ENCODE peak calls at places on chromosomes 2 and 18, in four cellular contexts. K, E, A and W are unnamed samples.

GRCh38 chr2:178674122-178674521 is 133.1 kb downstream of the TTN start:
- DNase-seq in A (no peak), K (no peak), E (no peak), W (no peak)

GRCh38 chr2:170711774-170712652 is 3.1 kb upstream of the SP5 start:
- DNase-seq in E (no peak), K (peak; percentile 67), A (no peak), W (no peak)

GRCh38 chr2:238841542-238842181 is 6.2 kb upstream of the TWIST2 start:
- DNase-seq in A (no peak), K (no peak), E (no peak), W (peak; percentile 32)

GRCh38 chr18:52950153-52950552 is 610.2 kb downstream of the DCC start:
- DNase-seq in E (no peak), A (no peak), K (no peak), W (peak; percentile 1)

GRCh38 chr2:148848146-148848545 is 26.9 kb upstream of the KIF5C start:
- DNase-seq in K (no peak), E (no peak), A (no peak), W (no peak)

GRCh38 chr18:76452357-76452756 is 42.7 kb downstream of the ZNF516 start:
- DNase-seq in A (no peak), E (no peak), K (no peak), W (peak; percentile 57)

GRCh38 chr2:199810422-199811250 is 40.4 kb downstream of the FTCDNL1 start:
- DNase-seq in K (no peak), E (no peak), A (no peak), W (peak; percentile 1)

GRCh38 chr2:172578860-172579512 is 23.1 kb downstream of the PDK1 start:
- DNase-seq in E (no peak), K (no peak), A (no peak), W (no peak)

GRCh38 chr2:162324953-162325352 is 6.5 kb upstream of the IFIH1 start:
- DNase-seq in E (no peak), A (no peak), K (no peak), W (no peak)

GRCh38 chr2:50863218-50863617 is 168.7 kb downstream of the NRXN1 start:
- DNase-seq in E (no peak), K (no peak), A (peak; percentile 57), W (no peak)

GRCh38 chr2:158753561-158754302 is 41.4 kb upstream of the DAPL1 start:
- DNase-seq in K (peak; percentile 33), A (peak; percentile 61), E (no peak), W (peak; percentile 50)

GRCh38 chr2:86094229-86094628 is 11.5 kb downstream of the POLR1A start:
- DNase-seq in E (no peak), K (no peak), A (no peak), W (no peak)

GRCh38 chr2:30267576-30267975 is 36.2 kb downstream of the LBH start:
- DNase-seq in K (no peak), E (no peak), A (no peak), W (no peak)

GRCh38 chr2:112870851-112871830 is 34.6 kb upstream of the IL1B start:
- DNase-seq in K (no peak), A (no peak), E (no peak), W (no peak)

GRCh38 chr18:11862468-11863137 is 11.4 kb downstream of the CHMP1B start:
- DNase-seq in K (no peak), E (no peak), A (no peak), W (no peak)

DNA sequence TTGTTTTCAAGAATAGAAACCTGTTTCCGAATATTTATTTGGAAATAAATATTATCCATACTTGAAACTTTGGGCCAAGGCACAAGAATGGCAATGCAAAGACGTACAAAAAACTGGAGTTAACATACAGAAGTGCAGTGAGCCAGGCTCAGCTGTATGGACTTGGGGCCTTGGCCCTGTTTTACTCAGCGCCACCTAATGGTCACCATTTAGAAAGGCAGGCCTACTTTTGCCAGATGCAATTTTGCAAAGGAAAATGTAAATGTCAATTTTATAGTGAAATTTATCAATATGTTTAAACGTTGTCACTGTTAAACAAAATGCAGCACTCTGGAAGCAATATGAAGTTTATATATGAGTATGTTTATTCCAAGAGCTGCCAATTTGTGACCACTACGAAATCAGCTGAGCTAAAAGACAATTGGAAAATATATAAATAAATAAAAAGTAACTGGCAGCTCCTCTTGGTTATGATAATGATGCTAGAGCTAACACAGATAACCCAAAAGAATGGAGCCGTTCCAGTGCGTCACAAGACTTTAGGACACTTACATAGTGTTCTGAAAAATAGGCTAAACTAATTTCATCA is 155.0 kb downstream of the ARHGAP15 start:
- DNase-seq in K (no peak), E (no peak), A (peak; percentile 70), W (peak; percentile 47)
- TF ChIP-seq CTCF in K (peak; percentile 56), E (no peak), A (peak; percentile 98), W (peak; percentile 81)

DNA sequence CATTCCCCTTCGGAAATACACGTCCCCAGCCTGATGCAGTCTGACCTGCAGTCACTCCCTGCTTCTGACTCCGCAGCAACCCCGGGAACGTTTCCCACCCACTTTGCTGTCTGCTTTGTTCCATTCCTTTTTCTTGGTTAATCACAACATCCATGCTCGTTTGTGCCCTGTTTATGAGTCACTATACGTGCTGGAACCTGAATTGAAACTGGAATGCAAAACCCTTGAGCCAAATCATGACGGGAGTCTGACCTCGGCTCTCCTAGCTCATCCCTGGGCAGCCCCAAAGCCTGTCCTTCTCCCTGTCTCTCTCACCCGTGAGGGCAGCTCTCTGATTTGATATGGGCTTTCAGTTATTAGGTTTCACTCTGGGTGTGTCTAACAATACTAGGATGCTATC is 57.1 kb upstream of the RNF152 start:
- DNase-seq in A (no peak), E (no peak), K (no peak), W (no peak)
- H3K4me3 ChIP-seq in A (no peak overlapping the region), E (no peak overlapping the region), K (no peak overlapping the region), W (no peak overlapping the region)

DNA sequence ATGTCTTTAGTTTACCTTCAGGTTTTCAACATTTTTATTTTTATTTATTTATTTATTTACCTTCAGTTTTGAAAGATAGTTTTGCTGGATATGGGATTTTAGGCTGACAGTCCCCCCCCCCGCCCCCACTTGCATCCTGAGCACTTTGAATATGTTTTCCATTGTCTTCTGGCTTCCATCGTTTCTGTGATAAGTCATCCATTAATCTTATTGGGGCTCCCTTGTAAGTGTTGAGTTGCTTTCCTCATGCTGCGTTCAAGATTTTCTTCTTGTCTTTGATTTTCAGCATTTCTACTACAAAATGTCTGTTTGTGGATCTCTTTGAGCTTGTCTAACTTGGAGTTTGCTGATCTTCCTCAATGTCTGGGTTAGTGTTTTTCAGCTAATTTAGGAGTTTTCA is 19.4 kb upstream of the LDLRAD4 start:
- DNase-seq in K (no peak), A (no peak), E (no peak), W (no peak)
- TF ChIP-seq CTCF in K (no peak), A (no peak), E (no peak), W (no peak)

DNA sequence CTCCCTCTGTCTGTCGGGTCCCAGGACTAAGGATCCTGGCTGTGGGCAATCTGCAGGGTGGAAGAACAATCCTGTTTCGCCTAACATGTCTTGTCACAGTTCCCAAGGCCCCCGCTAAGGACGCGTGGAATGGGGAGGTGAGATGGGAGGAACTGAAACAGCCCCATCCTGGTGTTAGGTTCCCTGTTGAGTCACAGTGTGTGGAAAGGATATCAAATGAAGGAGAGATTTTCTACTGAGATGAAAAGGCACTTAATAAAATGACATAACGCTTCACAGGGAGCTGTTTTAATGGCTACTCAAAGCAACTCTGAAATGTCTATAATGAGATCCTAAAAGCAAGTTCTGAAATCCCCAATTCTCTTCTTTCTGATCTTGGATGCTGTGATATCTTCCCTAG is 52.5 kb downstream of the RAB31 start:
- DNase-seq in A (no peak), E (no peak), K (no peak), W (no peak)
- H3K4me3 ChIP-seq in A (no peak overlapping the region), E (no peak overlapping the region), K (no peak overlapping the region), W (no peak overlapping the region)

DNA sequence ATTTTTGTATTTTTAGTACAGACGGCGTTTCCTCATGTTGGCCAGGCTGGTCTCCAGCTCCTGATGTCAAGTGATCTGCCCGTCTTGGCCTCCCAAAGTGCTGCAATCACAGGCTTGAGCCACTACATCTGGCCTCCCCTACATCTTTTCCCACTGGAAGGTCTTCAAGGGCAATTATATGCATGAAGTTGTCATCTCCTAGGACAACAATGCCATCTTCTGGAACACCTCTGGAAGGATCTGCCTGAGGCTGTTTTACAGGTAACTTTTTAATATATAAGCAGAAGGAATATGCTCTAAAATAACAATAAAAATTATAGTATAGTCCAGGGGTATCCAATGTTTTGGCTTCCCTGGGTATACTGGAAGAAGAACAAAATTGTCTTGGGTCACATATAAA is 321.4 kb downstream of the AFF3 start:
- DNase-seq in K (no peak), E (no peak), A (peak; percentile 8), W (no peak)
- TF ChIP-seq CTCF in K (no peak), E (no peak), A (peak; percentile 16), W (no peak)

DNA sequence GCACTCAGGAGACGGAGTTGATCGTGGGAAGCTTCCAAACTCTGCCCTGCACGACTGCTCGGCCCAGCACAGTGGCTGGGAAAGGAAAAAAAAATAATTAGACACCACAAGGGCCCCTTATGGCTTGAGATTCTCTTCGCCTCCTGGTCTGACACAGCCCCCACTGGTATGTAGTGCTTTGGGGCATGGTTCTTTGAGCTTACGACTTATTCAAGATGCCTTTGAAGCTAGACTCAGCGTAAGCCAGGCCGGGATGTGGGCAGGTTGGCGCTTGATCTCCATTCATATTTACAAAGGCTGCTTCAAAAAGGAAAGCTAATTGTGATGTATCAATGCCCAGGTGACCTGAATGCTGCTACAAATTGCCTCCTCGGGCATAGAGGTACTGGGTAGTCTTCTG is 50.5 kb downstream of the CXCR4 start:
- DNase-seq in A (no peak), E (no peak), K (no peak), W (no peak)
- H3K4me3 ChIP-seq in A (no peak overlapping the region), E (no peak overlapping the region), K (no peak overlapping the region), W (no peak overlapping the region)

DNA sequence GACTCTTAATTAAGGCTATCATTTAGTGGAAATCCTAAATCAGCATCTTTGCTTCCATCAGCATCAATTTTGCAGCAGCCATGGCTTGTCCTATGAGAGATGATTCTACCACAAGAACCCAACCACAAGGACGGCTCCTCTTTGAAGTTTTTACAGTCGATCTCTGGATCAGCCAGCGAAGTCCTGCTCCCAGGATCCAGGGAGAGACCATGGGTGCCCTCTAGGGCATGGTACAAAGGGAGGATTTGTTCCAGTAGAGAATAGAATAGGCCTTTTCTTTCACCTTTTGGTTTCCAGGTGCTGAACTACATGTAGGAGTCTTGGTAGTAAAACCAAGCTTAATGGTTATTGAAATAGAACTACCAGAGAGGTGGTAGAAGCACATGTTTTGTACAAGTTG is 52.7 kb downstream of the TMEM200C start:
- DNase-seq in K (no peak), A (no peak), E (no peak), W (no peak)
- TF ChIP-seq CTCF in K (no peak), A (no peak), E (no peak), W (no peak)

DNA sequence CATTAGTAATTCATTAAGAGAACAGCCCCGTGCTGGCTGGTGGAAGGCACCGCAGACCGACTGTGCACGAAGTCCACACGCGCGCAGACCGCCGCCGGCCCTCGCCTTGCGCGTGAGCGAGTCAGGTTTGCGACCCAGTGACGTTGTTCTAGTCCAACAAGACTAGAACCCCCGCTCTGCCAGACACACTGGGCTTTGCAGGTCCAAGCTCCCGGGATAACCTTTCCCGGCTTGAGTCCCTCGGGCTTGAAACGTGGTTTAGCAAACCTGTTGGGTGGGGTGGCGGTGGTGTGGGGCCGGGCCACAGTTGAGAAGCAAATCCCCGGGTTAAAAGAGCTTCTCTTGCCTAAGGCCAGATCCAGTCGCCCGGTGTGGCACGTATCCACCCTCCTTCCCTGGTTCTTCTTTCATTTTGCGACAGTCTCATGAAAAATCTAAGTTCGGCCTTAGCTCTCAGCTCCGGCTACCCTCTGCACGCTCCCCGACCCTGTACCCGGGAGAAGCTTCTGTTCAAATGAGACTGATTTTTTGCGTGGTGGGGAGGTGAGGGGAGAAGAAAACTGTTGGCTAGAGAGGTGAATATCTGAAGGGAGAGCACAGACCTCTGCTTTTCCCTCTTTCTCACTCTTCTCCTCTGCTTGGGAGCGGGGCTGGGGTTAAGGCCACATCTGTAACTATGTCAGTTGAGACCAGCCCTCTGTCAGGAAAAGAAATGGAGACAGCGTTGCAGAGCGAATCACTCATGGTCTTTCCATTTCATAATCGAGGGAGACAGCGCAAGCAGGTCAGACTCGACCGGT is 11.1 kb upstream of the SKOR2 start:
- DNase-seq in K (no peak), A (no peak), E (no peak), W (no peak)
- H3K4me3 ChIP-seq in K (no peak overlapping the region), A (no peak overlapping the region), E (no peak overlapping the region), W (peak overlapping the region; percentile 46)